ENCODE peak calls at places on chromosome 1, in six cellular contexts. One of them, this sample, is unnamed.

GRCh38 chr1:190439447-190439846 is 38.2 kb downstream of the BRINP3 start:
- DNase-seq in IMR-90: no peak
- DNase-seq in AG04449: no peak
- DNase-seq in OCI-LY7: no peak
- DNase-seq in brain microvascular endothelial cell: no peak
- DNase-seq in choroid plexus epithelial cell: no peak
- DNase-seq in this sample: no peak

GRCh38 chr1:77143529-77144121 is 75.6 kb downstream of the PIGK start:
- DNase-seq in IMR-90: peak; percentile 1
- DNase-seq in AG04449: no peak
- DNase-seq in OCI-LY7: peak; percentile 25
- DNase-seq in brain microvascular endothelial cell: no peak
- DNase-seq in choroid plexus epithelial cell: peak; percentile 28
- DNase-seq in this sample: peak; percentile 25

GRCh38 chr1:45622267-45622890 is 1.5 kb downstream of the CCDC17 start:
- DNase-seq in IMR-90: no peak
- DNase-seq in AG04449: no peak
- DNase-seq in OCI-LY7: no peak
- DNase-seq in brain microvascular endothelial cell: no peak
- DNase-seq in choroid plexus epithelial cell: peak; percentile 43
- DNase-seq in this sample: no peak

GRCh38 chr1:217403321-217403720 is 227.6 kb downstream of the GPATCH2 start:
- DNase-seq in IMR-90: no peak
- DNase-seq in AG04449: no peak
- DNase-seq in OCI-LY7: no peak
- DNase-seq in brain microvascular endothelial cell: no peak
- DNase-seq in choroid plexus epithelial cell: no peak
- DNase-seq in this sample: no peak

GRCh38 chr1:64539808-64540207 is 69.9 kb downstream of the CACHD1 start:
- DNase-seq in IMR-90: peak; percentile 35
- DNase-seq in AG04449: no peak
- DNase-seq in OCI-LY7: no peak
- DNase-seq in brain microvascular endothelial cell: peak; percentile 56
- DNase-seq in choroid plexus epithelial cell: peak; percentile 81
- DNase-seq in this sample: peak; percentile 80

GRCh38 chr1:7247683-7248401 is 462.6 kb downstream of the CAMTA1 start:
- DNase-seq in IMR-90: no peak
- DNase-seq in AG04449: no peak
- DNase-seq in OCI-LY7: no peak
- DNase-seq in brain microvascular endothelial cell: no peak
- DNase-seq in choroid plexus epithelial cell: no peak
- DNase-seq in this sample: no peak

GRCh38 chr1:245363821-245364220 is 209.0 kb downstream of the KIF26B start:
- DNase-seq in IMR-90: peak; percentile 14
- DNase-seq in AG04449: no peak
- DNase-seq in OCI-LY7: no peak
- DNase-seq in brain microvascular endothelial cell: no peak
- DNase-seq in choroid plexus epithelial cell: no peak
- DNase-seq in this sample: no peak

GRCh38 chr1:233656700-233657099 is 42.8 kb downstream of the KCNK1 start:
- DNase-seq in IMR-90: no peak
- DNase-seq in AG04449: no peak
- DNase-seq in OCI-LY7: no peak
- DNase-seq in brain microvascular endothelial cell: no peak
- DNase-seq in choroid plexus epithelial cell: no peak
- DNase-seq in this sample: no peak

GRCh38 chr1:28064064-28064463 is 24.3 kb downstream of the EYA3 start:
- DNase-seq in IMR-90: peak; percentile 83
- DNase-seq in AG04449: no peak
- DNase-seq in OCI-LY7: peak; percentile 44
- DNase-seq in brain microvascular endothelial cell: no peak
- DNase-seq in choroid plexus epithelial cell: peak; percentile 77
- DNase-seq in this sample: peak; percentile 57

DNA sequence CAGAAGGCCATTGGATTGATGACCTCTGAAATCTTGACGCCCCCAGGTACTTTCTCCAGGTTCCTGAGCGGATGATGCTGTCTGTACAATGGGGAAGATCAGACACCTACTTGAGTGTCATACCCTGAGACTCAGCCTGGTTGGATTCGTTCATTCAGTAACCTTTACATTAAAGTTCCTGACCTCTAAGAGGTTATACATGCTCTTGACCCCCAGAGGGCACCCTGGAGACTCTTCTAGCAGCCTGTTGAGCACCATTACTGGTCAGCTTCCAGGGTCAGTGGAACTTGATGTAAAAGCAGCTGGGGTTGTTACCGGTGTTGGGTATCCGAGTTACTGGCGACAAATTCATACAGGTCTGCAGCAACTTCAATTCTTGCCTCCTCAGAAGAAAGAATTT is 114.3 kb upstream of the ZNF678 start:
- DNase-seq in IMR-90: no peak
- DNase-seq in AG04449: no peak
- DNase-seq in OCI-LY7: peak; percentile 55
- DNase-seq in brain microvascular endothelial cell: no peak
- DNase-seq in choroid plexus epithelial cell: no peak
- DNase-seq in this sample: no peak
- TF ChIP-seq CTCF in IMR-90: peak; percentile 25
- TF ChIP-seq CTCF in AG04449: peak; percentile 15
- TF ChIP-seq CTCF in OCI-LY7: peak; percentile 73
- TF ChIP-seq CTCF in brain microvascular endothelial cell: peak; percentile 47
- TF ChIP-seq CTCF in choroid plexus epithelial cell: peak; percentile 23
- TF ChIP-seq CTCF in this sample: peak; percentile 34

GRCh38 chr1:162736184-162736583 is 54.3 kb upstream of the HSD17B7 start:
- DNase-seq in IMR-90: no peak
- DNase-seq in AG04449: no peak
- DNase-seq in OCI-LY7: no peak
- DNase-seq in brain microvascular endothelial cell: no peak
- DNase-seq in choroid plexus epithelial cell: no peak
- DNase-seq in this sample: no peak
- TF ChIP-seq CTCF in IMR-90: no peak
- TF ChIP-seq CTCF in AG04449: no peak
- TF ChIP-seq CTCF in OCI-LY7: no peak
- TF ChIP-seq CTCF in brain microvascular endothelial cell: no peak
- TF ChIP-seq CTCF in choroid plexus epithelial cell: no peak
- TF ChIP-seq CTCF in this sample: no peak

GRCh38 chr1:43453442-43454269 is at the start of gene HYI:
- DNase-seq in IMR-90: peak; percentile 86
- DNase-seq in AG04449: peak; percentile 24
- DNase-seq in OCI-LY7: no peak
- DNase-seq in brain microvascular endothelial cell: peak; percentile 80
- DNase-seq in choroid plexus epithelial cell: peak; percentile 91
- DNase-seq in this sample: peak; percentile 86
- TF ChIP-seq CTCF in IMR-90: no peak
- TF ChIP-seq CTCF in AG04449: no peak
- TF ChIP-seq CTCF in OCI-LY7: no peak
- TF ChIP-seq CTCF in brain microvascular endothelial cell: no peak
- TF ChIP-seq CTCF in choroid plexus epithelial cell: no peak
- TF ChIP-seq CTCF in this sample: no peak

GRCh38 chr1:99520121-99520520 is 125.8 kb upstream of the PALMD start:
- DNase-seq in IMR-90: no peak
- DNase-seq in AG04449: no peak
- DNase-seq in OCI-LY7: no peak
- DNase-seq in brain microvascular endothelial cell: no peak
- DNase-seq in choroid plexus epithelial cell: no peak
- DNase-seq in this sample: no peak

GRCh38 chr1:99527078-99527477 is 118.8 kb upstream of the PALMD start:
- DNase-seq in IMR-90: peak; percentile 20
- DNase-seq in AG04449: no peak
- DNase-seq in OCI-LY7: no peak
- DNase-seq in brain microvascular endothelial cell: no peak
- DNase-seq in choroid plexus epithelial cell: peak; percentile 60
- DNase-seq in this sample: peak; percentile 47

GRCh38 chr1:99527545-99527944 is 118.4 kb upstream of the PALMD start:
- DNase-seq in IMR-90: no peak
- DNase-seq in AG04449: no peak
- DNase-seq in OCI-LY7: no peak
- DNase-seq in brain microvascular endothelial cell: no peak
- DNase-seq in choroid plexus epithelial cell: no peak
- DNase-seq in this sample: peak; percentile 6

GRCh38 chr1:99529002-99529401 is 116.9 kb upstream of the PALMD start:
- DNase-seq in IMR-90: no peak
- DNase-seq in AG04449: no peak
- DNase-seq in OCI-LY7: no peak
- DNase-seq in brain microvascular endothelial cell: no peak
- DNase-seq in choroid plexus epithelial cell: no peak
- DNase-seq in this sample: no peak

DNA sequence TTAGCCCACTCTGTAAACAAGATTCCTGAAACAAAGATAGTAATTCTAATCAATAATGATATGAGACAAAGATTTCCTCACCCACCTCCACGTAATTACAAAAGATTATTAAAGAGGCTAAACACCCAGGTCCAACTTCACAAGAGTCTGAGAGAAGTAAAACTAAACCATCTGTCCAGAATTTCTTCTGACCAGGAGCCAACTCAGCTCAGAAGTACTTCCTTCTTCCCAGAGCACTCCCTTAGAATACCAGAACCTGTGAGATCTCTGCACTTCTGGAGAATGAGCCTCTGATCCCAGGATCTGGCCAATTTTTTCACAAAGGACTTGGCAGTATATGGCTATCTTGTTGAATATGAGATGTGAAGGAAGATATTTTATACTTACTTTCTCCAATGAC is 120.6 kb upstream of the PALMD start:
- DNase-seq in IMR-90: no peak
- DNase-seq in AG04449: no peak
- DNase-seq in OCI-LY7: no peak
- DNase-seq in brain microvascular endothelial cell: no peak
- DNase-seq in choroid plexus epithelial cell: no peak
- DNase-seq in this sample: peak; percentile 19
- TF ChIP-seq CTCF in IMR-90: no peak
- TF ChIP-seq CTCF in AG04449: no peak
- TF ChIP-seq CTCF in OCI-LY7: no peak
- TF ChIP-seq CTCF in brain microvascular endothelial cell: no peak
- TF ChIP-seq CTCF in choroid plexus epithelial cell: no peak
- TF ChIP-seq CTCF in this sample: no peak

DNA sequence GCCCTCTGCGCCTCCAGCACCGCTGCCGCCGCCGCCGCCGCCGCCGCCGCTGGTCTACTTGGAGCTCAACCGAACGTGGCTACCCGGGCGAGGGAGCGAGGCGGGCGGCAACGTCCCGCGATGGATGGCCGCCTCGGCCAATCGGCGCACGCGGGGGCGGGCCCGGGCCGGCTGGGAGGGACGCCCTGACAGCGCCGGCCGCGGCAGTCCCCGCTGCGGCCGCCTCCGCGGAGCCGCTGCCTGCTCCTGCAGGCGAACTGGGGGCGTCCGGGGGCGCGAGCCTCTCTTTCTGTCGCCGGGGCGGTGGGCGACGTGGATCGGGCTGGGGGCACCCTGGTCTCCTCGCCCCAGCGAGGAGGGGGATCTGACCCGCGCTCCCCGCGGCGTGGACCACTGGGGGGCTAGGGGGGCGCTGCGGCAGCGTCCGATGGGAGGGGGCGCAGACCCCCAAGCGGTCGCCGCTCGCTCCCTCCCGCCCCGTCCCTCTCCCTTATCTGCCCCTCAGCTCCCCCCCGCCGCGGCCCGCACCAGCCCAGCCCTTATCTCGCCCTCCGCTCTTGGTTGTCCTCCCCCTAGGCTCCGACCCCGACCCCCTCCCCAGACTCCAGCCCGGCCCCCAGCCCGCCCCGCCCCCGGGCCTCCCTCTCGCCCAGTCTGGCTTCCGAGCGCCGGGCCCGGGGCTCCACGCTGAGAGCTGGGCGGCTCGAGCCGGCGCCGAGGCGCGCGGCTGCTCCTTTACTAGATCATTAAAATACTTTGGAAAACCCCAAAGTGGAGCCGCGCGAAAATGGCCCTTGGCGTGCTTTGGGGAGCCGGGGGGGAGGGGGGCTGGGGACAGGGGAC is at the start of gene SSBP3:
- DNase-seq in IMR-90: peak; percentile 88
- DNase-seq in AG04449: no peak
- DNase-seq in OCI-LY7: peak; percentile 93
- DNase-seq in brain microvascular endothelial cell: peak; percentile 89
- DNase-seq in choroid plexus epithelial cell: peak; percentile 94
- DNase-seq in this sample: peak; percentile 88
- TF ChIP-seq CTCF in IMR-90: no peak
- TF ChIP-seq CTCF in AG04449: no peak
- TF ChIP-seq CTCF in OCI-LY7: peak; percentile 43
- TF ChIP-seq CTCF in brain microvascular endothelial cell: no peak
- TF ChIP-seq CTCF in choroid plexus epithelial cell: no peak
- TF ChIP-seq CTCF in this sample: no peak

GRCh38 chr1:115275216-115275615 is 62.8 kb downstream of the NGF start:
- DNase-seq in IMR-90: peak; percentile 30
- DNase-seq in AG04449: no peak
- DNase-seq in OCI-LY7: peak; percentile 55
- DNase-seq in brain microvascular endothelial cell: no peak
- DNase-seq in choroid plexus epithelial cell: peak; percentile 53
- DNase-seq in this sample: no peak
- TF ChIP-seq CTCF in IMR-90: peak; percentile 48
- TF ChIP-seq CTCF in AG04449: peak; percentile 5
- TF ChIP-seq CTCF in OCI-LY7: peak; percentile 89
- TF ChIP-seq CTCF in brain microvascular endothelial cell: peak; percentile 72
- TF ChIP-seq CTCF in choroid plexus epithelial cell: peak; percentile 67
- TF ChIP-seq CTCF in this sample: peak; percentile 7

GRCh38 chr1:235434001-235434400 is 66.8 kb downstream of the TBCE start:
- DNase-seq in IMR-90: no peak
- DNase-seq in AG04449: no peak
- DNase-seq in OCI-LY7: no peak
- DNase-seq in brain microvascular endothelial cell: no peak
- DNase-seq in choroid plexus epithelial cell: no peak
- DNase-seq in this sample: no peak
- TF ChIP-seq CTCF in IMR-90: no peak
- TF ChIP-seq CTCF in AG04449: no peak
- TF ChIP-seq CTCF in OCI-LY7: no peak
- TF ChIP-seq CTCF in brain microvascular endothelial cell: no peak
- TF ChIP-seq CTCF in choroid plexus epithelial cell: no peak
- TF ChIP-seq CTCF in this sample: no peak